ENCODE peak calls at places on chromosomes 3 and 15, in six cellular contexts. W is HepG2, Z is tibial nerve, R is transverse colon, K is upper lobe of left lung, N is ovary. G is an unnamed sample.

GRCh38 chr3:157125101-157125500 is 34.8 kb downstream of the CCNL1 start:
- DNase-seq in W (no peak), Z (no peak), R (no peak), K (no peak), N (no peak), G (no peak)

GRCh38 chr3:90024986-90025385 is 917.6 kb downstream of the EPHA3 start:
- DNase-seq in W (no peak), Z (no peak), R (no peak), K (no peak), N (no peak), G (no peak)

GRCh38 chr3:72338942-72339749 is 509.1 kb downstream of the SHQ1 start:
- DNase-seq in W (peak), Z (no peak), R (no peak), K (peak), N (no peak), G (peak)

GRCh38 chr3:195078891-195079440 is 192.0 kb downstream of the XXYLT1 start:
- DNase-seq in W (no peak), Z (no peak), R (no peak), K (no peak), N (no peak), G (no peak)

GRCh38 chr15:39016706-39017105 is 452.1 kb upstream of the RASGRP1 start:
- DNase-seq in W (no peak), Z (no peak), R (no peak), K (no peak), N (no peak), G (no peak)

GRCh38 chr3:45120615-45121158 is 25.5 kb downstream of the CDCP1 start:
- DNase-seq in W (peak), Z (no peak), R (no peak), K (no peak), N (no peak), G (no peak)

GRCh38 chr3:111616417-111617105 is 21.4 kb upstream of the ZBED2 start:
- DNase-seq in W (peak), Z (no peak), R (peak), K (peak), N (no peak), G (no peak)

GRCh38 chr15:85646538-85647091 is 148.1 kb downstream of the KLHL25 start:
- DNase-seq in W (no peak), Z (no peak), R (no peak), K (no peak), N (no peak), G (no peak)

GRCh38 chr15:91302588-91303439 is 202.8 kb downstream of the SV2B start:
- DNase-seq in W (peak), Z (no peak), R (peak), K (no peak), N (peak), G (peak)

GRCh38 chr3:43629254-43629653 is 7.4 kb upstream of the ANO10 start:
- DNase-seq in W (no peak), Z (no peak), R (no peak), K (no peak), N (no peak), G (no peak)

GRCh38 chr3:17238029-17238428 is 353.3 kb downstream of the PLCL2 start:
- DNase-seq in W (no peak), Z (no peak), R (no peak), K (no peak), N (no peak), G (peak)

GRCh38 chr15:62849316-62850129 is 193.0 kb upstream of the TPM1 start:
- DNase-seq in W (no peak), Z (no peak), R (no peak), K (no peak), N (no peak), G (no peak)

GRCh38 chr15:50798684-50799083 is 33.2 kb upstream of the SPPL2A start:
- DNase-seq in W (no peak), Z (no peak), R (peak), K (no peak), N (no peak), G (no peak)

GRCh38 chr3:37855363-37855970 is 6.2 kb upstream of the CTDSPL start:
- DNase-seq in W (peak), Z (peak), R (peak), K (peak), N (peak), G (peak)

GRCh38 chr15:74783808-74784175 is 1.9 kb downstream of the CSK start:
- DNase-seq in W (no peak), Z (no peak), R (no peak), K (no peak), N (no peak), G (no peak)

GRCh38 chr3:171192176-171192854 is 165.8 kb upstream of the SLC2A2 start:
- DNase-seq in W (no peak), Z (no peak), R (no peak), K (no peak), N (no peak), G (peak)

GRCh38 chr3:140602781-140603180 is 75.1 kb upstream of the TRIM42 start:
- DNase-seq in W (no peak), Z (no peak), R (no peak), K (no peak), N (no peak), G (no peak)

GRCh38 chr3:38648659-38649499 is 608 bp downstream of the SCN5A start:
- DNase-seq in W (no peak), Z (no peak), R (no peak), K (no peak), N (no peak), G (no peak)

GRCh38 chr3:154919226-154919625 is 160.9 kb upstream of the MME start:
- DNase-seq in W (no peak), Z (no peak), R (no peak), K (no peak), N (no peak), G (no peak)

GRCh38 chr15:57861039-57861638 is 154.6 kb downstream of the POLR2M start:
- DNase-seq in W (peak), Z (no peak), R (no peak), K (no peak), N (no peak), G (peak)

GRCh38 chr3:30612422-30613134 is 6.2 kb downstream of the TGFBR2 start:
- DNase-seq in W (no peak), Z (no peak), R (no peak), K (no peak), N (no peak), G (no peak)

GRCh38 chr3:171407746-171408145 is 52.5 kb downstream of the TNIK start:
- DNase-seq in W (no peak), Z (no peak), R (no peak), K (no peak), N (no peak), G (no peak)

GRCh38 chr3:53806182-53807116 is 39.8 kb downstream of the CHDH start:
- DNase-seq in W (peak), Z (no peak), R (peak), K (no peak), N (no peak), G (no peak)

GRCh38 chr3:178082508-178082907 is 453.7 kb upstream of the KCNMB2 start:
- DNase-seq in W (no peak), Z (no peak), R (no peak), K (no peak), N (no peak), G (no peak)

GRCh38 chr15:61157933-61158332 is 71.2 kb downstream of the RORA start:
- DNase-seq in W (no peak), Z (peak), R (peak), K (no peak), N (no peak), G (no peak)

GRCh38 chr3:133123636-133124035 is 85.4 kb downstream of the TMEM108 start:
- DNase-seq in W (no peak), Z (no peak), R (no peak), K (no peak), N (no peak), G (no peak)

GRCh38 chr15:93800805-93801204 is 430.6 kb upstream of the MCTP2 start:
- DNase-seq in W (no peak), Z (no peak), R (no peak), K (no peak), N (no peak), G (no peak)

GRCh38 chr3:101829066-101829830 is 20.1 kb upstream of the NFKBIZ start:
- DNase-seq in W (no peak), Z (peak), R (peak), K (no peak), N (peak), G (no peak)

GRCh38 chr3:177652556-177653290 is 455.4 kb upstream of the TBL1XR1 start:
- DNase-seq in W (no peak), Z (no peak), R (no peak), K (no peak), N (no peak), G (no peak)

GRCh38 chr3:155805802-155806618 is at the start of gene C3orf33:
- DNase-seq in W (peak), Z (peak), R (peak), K (peak), N (peak), G (peak)

GRCh38 chr15:28103402-28103801 is 4.3 kb upstream of the OCA2 start:
- DNase-seq in W (no peak), Z (no peak), R (no peak), K (no peak), N (no peak), G (no peak)

GRCh38 chr15:40858706-40859105 is 14.9 kb downstream of the SPINT1 start:
- DNase-seq in W (no peak), Z (no peak), R (no peak), K (no peak), N (no peak), G (no peak)

GRCh38 chr3:171948674-171949073 is 90.7 kb upstream of the FNDC3B start:
- DNase-seq in W (no peak), Z (no peak), R (no peak), K (no peak), N (no peak), G (no peak)

GRCh38 chr3:53970656-53971055 is 79.0 kb upstream of the SELENOK start:
- DNase-seq in W (no peak), Z (no peak), R (no peak), K (no peak), N (no peak), G (no peak)

GRCh38 chr3:58899159-58899952 is 150.5 kb downstream of the CFAP20DC start:
- DNase-seq in W (no peak), Z (no peak), R (peak), K (no peak), N (peak), G (peak)

GRCh38 chr15:74964794-74965193 is 8.2 kb upstream of the RPP25 start:
- DNase-seq in W (no peak), Z (no peak), R (no peak), K (no peak), N (no peak), G (no peak)

GRCh38 chr3:120064641-120065040 is 29.6 kb downstream of the GSK3B start:
- DNase-seq in W (no peak), Z (no peak), R (no peak), K (no peak), N (no peak), G (no peak)

GRCh38 chr3:51937014-51937413 is 4.7 kb downstream of the RRP9 start:
- DNase-seq in W (no peak), Z (no peak), R (no peak), K (no peak), N (no peak), G (peak)

GRCh38 chr3:159911011-159911663 is 77.5 kb upstream of the IL12A start:
- DNase-seq in W (no peak), Z (no peak), R (no peak), K (no peak), N (no peak), G (no peak)

GRCh38 chr15:80998252-80998651 is 2.5 kb upstream of the TLNRD1 start:
- DNase-seq in W (no peak), Z (no peak), R (no peak), K (no peak), N (no peak), G (no peak)
- TF ChIP-seq POLR2A in W (no peak), Z (no peak), R (no peak), K (no peak), N (no peak), G (no peak)

GRCh38 chr3:149221783-149222517 is at the start of gene CP:
- DNase-seq in W (peak), Z (no peak), R (no peak), K (no peak), N (no peak), G (no peak)
- TF ChIP-seq POLR2A in W (peak), Z (no peak), R (no peak), K (no peak), N (no peak), G (no peak)

GRCh38 chr3:161560006-161560637 is 63.5 kb downstream of the OTOL1 start:
- DNase-seq in W (peak), Z (no peak), R (peak), K (no peak), N (no peak), G (peak)

GRCh38 chr3:161557751-161558150 is 61.1 kb downstream of the OTOL1 start:
- DNase-seq in W (no peak), Z (no peak), R (no peak), K (no peak), N (no peak), G (no peak)

GRCh38 chr3:161559177-161559998 is 62.8 kb downstream of the OTOL1 start:
- DNase-seq in W (peak), Z (no peak), R (no peak), K (no peak), N (no peak), G (peak)

GRCh38 chr3:161556533-161556932 is 59.9 kb downstream of the OTOL1 start:
- DNase-seq in W (no peak), Z (no peak), R (no peak), K (no peak), N (no peak), G (no peak)

DNA sequence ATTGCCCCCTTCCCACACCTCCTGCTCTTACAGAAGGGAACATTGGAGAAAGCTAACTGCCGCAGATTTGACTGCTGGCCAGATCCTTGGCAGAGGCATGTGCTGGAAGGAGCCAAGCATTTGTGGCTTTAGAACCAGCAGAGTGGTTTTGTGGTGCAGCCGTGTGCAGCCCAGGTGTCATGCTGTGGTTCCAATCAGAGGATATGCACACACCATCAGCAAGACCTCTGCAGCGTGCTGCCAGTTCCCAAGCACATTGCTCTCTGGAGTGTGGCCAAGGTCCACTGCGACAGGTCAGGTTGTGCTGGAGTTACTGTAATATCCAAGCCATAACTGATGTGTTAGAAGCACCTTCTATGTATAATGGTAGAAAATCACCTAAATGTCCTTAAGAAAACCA is 61.6 kb downstream of the OTOL1 start:
- DNase-seq in W (no peak), Z (no peak), R (no peak), K (no peak), N (no peak), G (no peak)
- TF ChIP-seq POLR2A in W (no peak), Z (no peak), R (no peak), K (no peak), N (no peak), G (no peak)

DNA sequence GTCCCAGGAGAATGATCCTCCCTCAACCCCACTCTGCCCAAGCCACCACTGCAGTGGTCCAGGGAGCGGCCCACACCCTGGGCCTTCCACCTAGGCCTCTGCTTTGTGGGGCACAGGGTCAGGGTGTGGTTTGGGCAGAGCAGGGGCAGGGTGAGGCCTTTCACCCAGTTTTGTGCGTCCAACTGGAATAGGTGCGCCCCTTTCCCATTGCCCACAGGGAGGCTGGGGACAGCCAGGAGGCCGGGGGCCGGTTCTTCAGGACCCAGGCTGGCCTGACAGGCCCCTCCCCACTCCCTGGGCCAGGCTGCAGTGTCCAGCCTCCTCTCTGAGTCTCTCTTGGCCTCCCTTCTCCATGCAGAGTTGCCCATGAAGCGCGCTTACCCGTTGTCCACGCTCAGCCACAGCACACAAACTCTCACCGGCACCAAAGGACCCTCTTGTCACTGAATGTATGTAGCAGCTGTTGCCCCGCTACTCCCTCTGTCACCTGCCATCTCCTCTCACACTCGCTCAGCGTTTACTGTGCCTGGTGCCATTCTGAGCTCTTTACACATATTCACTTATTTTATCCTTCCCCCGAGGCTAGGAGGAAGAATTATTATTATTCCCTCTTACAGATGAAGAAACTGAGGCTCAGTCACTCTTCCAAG is 41.9 kb upstream of the PRR23E start:
- DNase-seq in W (no peak), Z (no peak), R (no peak), K (no peak), N (no peak), G (no peak)
- TF ChIP-seq POLR2A in W (no peak), Z (no peak), R (no peak), K (no peak), N (no peak), G (no peak)

GRCh38 chr15:90063733-90064247 is 38.5 kb downstream of the IDH2 start:
- DNase-seq in W (no peak), Z (no peak), R (peak), K (peak), N (no peak), G (no peak)
- TF ChIP-seq POLR2A in W (no peak), Z (no peak), R (no peak), K (peak), N (no peak), G (no peak)

GRCh38 chr15:44711356-44712107 is at the start of gene B2M:
- DNase-seq in W (peak), Z (peak), R (peak), K (peak), N (peak), G (peak)
- TF ChIP-seq POLR2A in W (peak), Z (peak), R (peak), K (peak), N (peak), G (peak)

DNA sequence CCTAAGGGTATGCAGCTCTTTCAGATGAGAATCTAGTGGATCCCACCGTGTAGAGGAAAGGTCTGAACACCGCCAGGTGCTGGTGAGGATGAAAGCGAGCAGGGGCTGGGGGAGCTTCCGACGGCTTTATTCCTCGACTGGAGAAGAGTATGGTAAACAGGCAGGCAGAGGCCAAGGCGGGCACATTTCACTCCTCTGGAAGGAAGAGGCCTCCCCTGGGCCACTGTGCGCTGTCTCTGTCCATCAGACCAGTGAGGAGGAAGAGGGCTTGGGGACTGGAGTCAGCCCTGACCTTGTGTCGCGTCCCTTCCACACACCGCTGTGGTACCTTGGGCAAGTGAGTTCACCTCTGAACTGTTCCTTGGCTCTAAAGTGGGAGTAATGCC is 4.2 kb downstream of the GHRL start:
- DNase-seq in W (no peak), Z (no peak), R (no peak), K (no peak), N (no peak), G (no peak)
- TF ChIP-seq POLR2A in W (no peak), Z (no peak), R (no peak), K (no peak), N (no peak), G (no peak)

G was measured in erythroblast.